ENCODE peak calls at places on chromosome 17, in four cellular contexts. Z is bronchial epithelial cell, J is tibial nerve, E is hepatocyte. L is an unnamed sample.

GRCh38 chr17:14351493-14351892 is 50.6 kb downstream of the HS3ST3B1 start:
- DNase-seq in Z (no peak), J (no peak), E (no peak), L (no peak)

GRCh38 chr17:83183951-83184506 is 104.6 kb downstream of the METRNL start:
- DNase-seq in Z (no peak), J (peak; percentile 5), E (no peak), L (peak; percentile 3)

GRCh38 chr17:44075598-44076293 is 5.2 kb downstream of the G6PC3 start:
- DNase-seq in Z (no peak), J (no peak), E (no peak), L (no peak)

GRCh38 chr17:16881239-16881924 is 90.5 kb downstream of the TNFRSF13B start:
- DNase-seq in Z (no peak), J (no peak), E (no peak), L (no peak)

GRCh38 chr17:75077490-75078096 is 10.2 kb upstream of the SLC16A5 start:
- DNase-seq in Z (no peak), J (no peak), E (peak; percentile 54), L (no peak)

GRCh38 chr17:70855401-70856054 is 686.2 kb downstream of the KCNJ2 start:
- DNase-seq in Z (peak; percentile 94), J (no peak), E (no peak), L (no peak)

GRCh38 chr17:74569392-74570003 is 2.2 kb upstream of the CD300H start:
- DNase-seq in Z (peak; percentile 98), J (peak; percentile 23), E (peak; percentile 83), L (peak; percentile 40)

GRCh38 chr17:65987988-65988387 is 203.9 kb downstream of the CEP112 start:
- DNase-seq in Z (peak; percentile 55), J (no peak), E (peak; percentile 35), L (peak; percentile 43)

GRCh38 chr17:15918661-15919259 is 26.2 kb upstream of the ADORA2B start:
- DNase-seq in Z (no peak), J (no peak), E (no peak), L (no peak)

GRCh38 chr17:82648761-82649474 is 674 bp upstream of the WDR45B start:
- DNase-seq in Z (no peak), J (peak; percentile 34), E (no peak), L (peak; percentile 75)

GRCh38 chr17:4074831-4075495 is 67.9 kb downstream of the ZZEF1 start:
- DNase-seq in Z (peak; percentile 54), J (no peak), E (peak; percentile 61), L (no peak)

GRCh38 chr17:21025446-21025845 is 17.4 kb downstream of the USP22 start:
- DNase-seq in Z (peak; percentile 64), J (no peak), E (no peak), L (no peak)

GRCh38 chr17:4881761-4882555 is 17.4 kb upstream of the C17orf107 start:
- DNase-seq in Z (peak; percentile 69), J (no peak), E (peak; percentile 88), L (peak; percentile 71)

GRCh38 chr17:830381-830780 is 48.2 kb downstream of the MRM3 start:
- DNase-seq in Z (no peak), J (no peak), E (no peak), L (peak; percentile 34)

GRCh38 chr17:81995463-81996231 is 18.2 kb downstream of the ASPSCR1 start:
- DNase-seq in Z (no peak), J (no peak), E (no peak), L (peak; percentile 12)

GRCh38 chr17:83029571-83029970 is 49.8 kb upstream of the METRNL start:
- DNase-seq in Z (no peak), J (no peak), E (no peak), L (no peak)

GRCh38 chr17:56715613-56716357 is 117.9 kb downstream of the C17orf67 start:
- DNase-seq in Z (peak; percentile 63), J (peak; percentile 87), E (peak; percentile 92), L (peak; percentile 78)
- H3K4me3 ChIP-seq in Z (no peak overlapping the region), J (no peak overlapping the region), E (no peak overlapping the region), L (no peak overlapping the region)

DNA sequence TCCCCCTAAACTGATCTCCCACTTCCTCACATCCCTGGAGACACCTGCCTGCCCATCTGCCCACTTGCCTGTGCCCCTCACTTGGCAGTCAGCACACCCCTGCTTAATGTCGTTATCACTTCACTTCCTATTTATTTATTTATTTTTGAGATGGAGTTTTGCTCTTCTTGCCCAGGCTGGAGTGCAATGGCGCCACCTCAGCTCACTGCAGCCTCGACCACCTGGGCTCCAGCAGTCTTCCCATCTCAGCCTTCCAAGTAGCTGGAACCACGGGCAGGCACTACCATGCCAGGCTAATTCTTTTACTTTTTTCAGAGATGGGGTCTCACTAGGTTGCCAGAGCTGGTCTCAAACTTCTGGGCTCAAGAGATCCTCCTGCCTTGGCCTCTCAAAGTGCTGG is 23.5 kb upstream of the PHOSPHO1 start:
- DNase-seq in Z (no peak), J (no peak), E (no peak), L (no peak)
- TF ChIP-seq CTCF in Z (no peak), J (no peak), E (no peak), L (peak; percentile 25)

GRCh38 chr17:79219208-79219935 is 144.7 kb downstream of the ENGASE start:
- DNase-seq in Z (no peak), J (no peak), E (no peak), L (no peak)

GRCh38 chr17:79218825-79219200 is 144.2 kb downstream of the ENGASE start:
- DNase-seq in Z (no peak), J (no peak), E (no peak), L (no peak)

GRCh38 chr17:79221597-79221996 is 147.0 kb downstream of the ENGASE start:
- DNase-seq in Z (no peak), J (no peak), E (no peak), L (no peak)

GRCh38 chr17:79220201-79220714 is 145.6 kb downstream of the ENGASE start:
- DNase-seq in Z (no peak), J (no peak), E (no peak), L (no peak)

GRCh38 chr17:79220715-79221291 is 146.2 kb downstream of the ENGASE start:
- DNase-seq in Z (peak; percentile 28), J (no peak), E (no peak), L (peak; percentile 80)
- H3K27me3 ChIP-seq in Z (no peaks in the 10 kb centered on the region), J (no peaks in the 10 kb centered on the region), E (peaks cover 50% of the 10 kb centered on the region), L (no peaks in the 10 kb centered on the region)

GRCh38 chr17:77696151-77696719 is 262.3 kb upstream of the TNRC6C start:
- DNase-seq in Z (no peak), J (no peak), E (peak; percentile 11), L (peak; percentile 87)
- H3K4me3 ChIP-seq in Z (no peak overlapping the region), J (no peak overlapping the region), E (no peak overlapping the region), L (peak overlapping the region; percentile 41)

GRCh38 chr17:39196820-39197331 is 593 bp downstream of the CACNB1 start:
- DNase-seq in Z (no peak), J (no peak), E (peak; percentile 30), L (peak; percentile 31)

GRCh38 chr17:39199673-39199985 is 454 bp upstream of the RPL19 start:
- DNase-seq in Z (no peak), J (no peak), E (no peak), L (no peak)

GRCh38 chr17:39196191-39196819 is 1.2 kb downstream of the CACNB1 start:
- DNase-seq in Z (no peak), J (no peak), E (no peak), L (no peak)

GRCh38 chr17:39197380-39198185 is at the start of gene CACNB1:
- DNase-seq in Z (peak; percentile 37), J (peak; percentile 64), E (peak; percentile 86), L (peak; percentile 89)

DNA sequence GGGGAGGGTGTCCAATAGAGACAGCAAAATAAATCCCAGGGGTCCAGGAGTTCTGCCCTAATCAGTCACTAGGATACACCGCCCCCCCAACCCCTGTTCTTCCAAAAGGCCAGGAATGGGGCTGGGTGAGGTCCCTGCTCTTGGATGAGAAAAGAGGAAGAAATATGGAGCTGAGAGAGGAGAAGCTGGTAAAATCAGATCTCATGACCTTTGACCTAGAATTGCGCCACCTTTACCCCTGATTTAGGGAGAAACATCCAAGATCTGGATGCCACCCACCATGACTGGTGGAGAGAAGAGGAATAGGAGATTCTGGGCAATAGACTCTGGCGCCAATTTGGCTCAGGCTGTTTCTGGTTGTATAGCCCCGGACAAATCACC is 707 bp upstream of the CACNB1 start:
- DNase-seq in Z (no peak), J (peak; percentile 36), E (no peak), L (no peak)
- TF ChIP-seq CTCF in Z (no peak), J (no peak), E (no peak), L (no peak)